ENCODE peak calls at places on chromosomes 4 and X, in ten cellular contexts. One of them, this sample, is unnamed. For H3K27me3, the result is how much of the 10 kb centered on the place peaks cover.

GRCh38 chrX:133297284-133297683 is 79.1 kb upstream of the TFDP3 start:
- DNase-seq in aorta: no peak
- DNase-seq in neuronal stem cell: no peak
- DNase-seq in heart left ventricle: no peak
- DNase-seq in tibial artery: no peak
- DNase-seq in cardiac muscle cell: peak
- DNase-seq in thyroid gland: no peak
- DNase-seq in neural progenitor cell: no peak
- DNase-seq in Karpas-422: no peak
- DNase-seq in fibroblast of lung: peak
- DNase-seq in this sample: no peak

GRCh38 chr4:82555279-82555678 is 6.5 kb downstream of the TMEM150C start:
- DNase-seq in aorta: no peak
- DNase-seq in neuronal stem cell: no peak
- DNase-seq in heart left ventricle: no peak
- DNase-seq in tibial artery: no peak
- DNase-seq in cardiac muscle cell: no peak
- DNase-seq in thyroid gland: no peak
- DNase-seq in neural progenitor cell: peak
- DNase-seq in Karpas-422: peak
- DNase-seq in fibroblast of lung: no peak
- DNase-seq in this sample: no peak

GRCh38 chr4:126372634-126373033 is 1057.9 kb downstream of the FAT4 start:
- DNase-seq in aorta: no peak
- DNase-seq in neuronal stem cell: no peak
- DNase-seq in heart left ventricle: no peak
- DNase-seq in tibial artery: no peak
- DNase-seq in cardiac muscle cell: no peak
- DNase-seq in thyroid gland: peak
- DNase-seq in neural progenitor cell: no peak
- DNase-seq in Karpas-422: no peak
- DNase-seq in fibroblast of lung: no peak
- DNase-seq in this sample: no peak

GRCh38 chr4:68021185-68021584 is 57.9 kb upstream of the TMPRSS11A start:
- DNase-seq in aorta: no peak
- DNase-seq in neuronal stem cell: no peak
- DNase-seq in heart left ventricle: no peak
- DNase-seq in tibial artery: no peak
- DNase-seq in cardiac muscle cell: peak
- DNase-seq in thyroid gland: no peak
- DNase-seq in neural progenitor cell: no peak
- DNase-seq in Karpas-422: no peak
- DNase-seq in fibroblast of lung: peak
- DNase-seq in this sample: no peak

GRCh38 chrX:100207331-100208024 is 202.6 kb downstream of the PCDH19 start:
- DNase-seq in aorta: no peak
- DNase-seq in neuronal stem cell: no peak
- DNase-seq in heart left ventricle: no peak
- DNase-seq in tibial artery: no peak
- DNase-seq in cardiac muscle cell: no peak
- DNase-seq in thyroid gland: peak
- DNase-seq in neural progenitor cell: no peak
- DNase-seq in Karpas-422: peak
- DNase-seq in fibroblast of lung: no peak
- DNase-seq in this sample: no peak

GRCh38 chr4:4598851-4599411 is 57.1 kb upstream of the STX18 start:
- DNase-seq in aorta: no peak
- DNase-seq in neuronal stem cell: no peak
- DNase-seq in heart left ventricle: no peak
- DNase-seq in tibial artery: no peak
- DNase-seq in cardiac muscle cell: no peak
- DNase-seq in thyroid gland: no peak
- DNase-seq in neural progenitor cell: no peak
- DNase-seq in Karpas-422: no peak
- DNase-seq in fibroblast of lung: no peak
- DNase-seq in this sample: no peak

GRCh38 chrX:13013353-13014110 is 30.9 kb downstream of the FAM9C start:
- DNase-seq in aorta: no peak
- DNase-seq in neuronal stem cell: no peak
- DNase-seq in heart left ventricle: no peak
- DNase-seq in tibial artery: no peak
- DNase-seq in cardiac muscle cell: peak
- DNase-seq in thyroid gland: no peak
- DNase-seq in neural progenitor cell: no peak
- DNase-seq in Karpas-422: peak
- DNase-seq in fibroblast of lung: no peak
- DNase-seq in this sample: peak

GRCh38 chr4:80071643-80072606 is 1.1 kb downstream of the ANTXR2 start:
- DNase-seq in aorta: peak
- DNase-seq in neuronal stem cell: peak
- DNase-seq in heart left ventricle: peak
- DNase-seq in tibial artery: peak
- DNase-seq in cardiac muscle cell: peak
- DNase-seq in thyroid gland: peak
- DNase-seq in neural progenitor cell: peak
- DNase-seq in Karpas-422: no peak
- DNase-seq in fibroblast of lung: peak
- DNase-seq in this sample: peak

GRCh38 chr4:85446462-85446861 is 28.5 kb upstream of the ARHGAP24 start:
- DNase-seq in aorta: no peak
- DNase-seq in neuronal stem cell: no peak
- DNase-seq in heart left ventricle: no peak
- DNase-seq in tibial artery: no peak
- DNase-seq in cardiac muscle cell: no peak
- DNase-seq in thyroid gland: no peak
- DNase-seq in neural progenitor cell: no peak
- DNase-seq in Karpas-422: no peak
- DNase-seq in fibroblast of lung: no peak
- DNase-seq in this sample: no peak

GRCh38 chr4:125702406-125702805 is 387.7 kb downstream of the FAT4 start:
- DNase-seq in aorta: no peak
- DNase-seq in neuronal stem cell: no peak
- DNase-seq in heart left ventricle: no peak
- DNase-seq in tibial artery: no peak
- DNase-seq in cardiac muscle cell: no peak
- DNase-seq in thyroid gland: no peak
- DNase-seq in neural progenitor cell: no peak
- DNase-seq in Karpas-422: no peak
- DNase-seq in fibroblast of lung: peak
- DNase-seq in this sample: no peak

GRCh38 chr4:5750052-5750950 is 39.3 kb downstream of the EVC start:
- DNase-seq in aorta: no peak
- DNase-seq in neuronal stem cell: no peak
- DNase-seq in heart left ventricle: no peak
- DNase-seq in tibial artery: peak
- DNase-seq in cardiac muscle cell: peak
- DNase-seq in thyroid gland: no peak
- DNase-seq in neural progenitor cell: no peak
- DNase-seq in Karpas-422: no peak
- DNase-seq in fibroblast of lung: peak
- DNase-seq in this sample: no peak

GRCh38 chr4:37383579-37384229 is 139.2 kb downstream of the NWD2 start:
- DNase-seq in aorta: no peak
- DNase-seq in neuronal stem cell: peak
- DNase-seq in heart left ventricle: no peak
- DNase-seq in tibial artery: no peak
- DNase-seq in cardiac muscle cell: peak
- DNase-seq in thyroid gland: no peak
- DNase-seq in neural progenitor cell: peak
- DNase-seq in Karpas-422: peak
- DNase-seq in fibroblast of lung: peak
- DNase-seq in this sample: peak

GRCh38 chr4:6989331-6989923 is 53.7 kb upstream of the TADA2B start:
- DNase-seq in aorta: no peak
- DNase-seq in neuronal stem cell: no peak
- DNase-seq in heart left ventricle: no peak
- DNase-seq in tibial artery: no peak
- DNase-seq in cardiac muscle cell: no peak
- DNase-seq in thyroid gland: no peak
- DNase-seq in neural progenitor cell: no peak
- DNase-seq in Karpas-422: no peak
- DNase-seq in fibroblast of lung: no peak
- DNase-seq in this sample: no peak

GRCh38 chr4:183618681-183619080 is 40.3 kb downstream of the RWDD4 start:
- DNase-seq in aorta: no peak
- DNase-seq in neuronal stem cell: no peak
- DNase-seq in heart left ventricle: no peak
- DNase-seq in tibial artery: no peak
- DNase-seq in cardiac muscle cell: no peak
- DNase-seq in thyroid gland: no peak
- DNase-seq in neural progenitor cell: peak
- DNase-seq in Karpas-422: no peak
- DNase-seq in fibroblast of lung: no peak
- DNase-seq in this sample: no peak

GRCh38 chr4:101279377-101279871 is 67.9 kb downstream of the PPP3CA start:
- DNase-seq in aorta: peak
- DNase-seq in neuronal stem cell: no peak
- DNase-seq in heart left ventricle: no peak
- DNase-seq in tibial artery: no peak
- DNase-seq in cardiac muscle cell: peak
- DNase-seq in thyroid gland: no peak
- DNase-seq in neural progenitor cell: no peak
- DNase-seq in Karpas-422: no peak
- DNase-seq in fibroblast of lung: peak
- DNase-seq in this sample: peak

GRCh38 chr4:183098080-183098722 is 856 bp upstream of the WWC2 start:
- DNase-seq in aorta: peak
- DNase-seq in neuronal stem cell: peak
- DNase-seq in heart left ventricle: peak
- DNase-seq in tibial artery: peak
- DNase-seq in cardiac muscle cell: peak
- DNase-seq in thyroid gland: peak
- DNase-seq in neural progenitor cell: peak
- DNase-seq in Karpas-422: no peak
- DNase-seq in fibroblast of lung: peak
- DNase-seq in this sample: peak

GRCh38 chr4:121594796-121595526 is 101.8 kb downstream of the ANXA5 start:
- DNase-seq in aorta: no peak
- DNase-seq in neuronal stem cell: no peak
- DNase-seq in heart left ventricle: no peak
- DNase-seq in tibial artery: no peak
- DNase-seq in cardiac muscle cell: peak
- DNase-seq in thyroid gland: no peak
- DNase-seq in neural progenitor cell: no peak
- DNase-seq in Karpas-422: no peak
- DNase-seq in fibroblast of lung: peak
- DNase-seq in this sample: no peak

GRCh38 chr4:74203467-74203866 is 45.5 kb downstream of the MTHFD2L start:
- DNase-seq in aorta: no peak
- DNase-seq in neuronal stem cell: no peak
- DNase-seq in heart left ventricle: no peak
- DNase-seq in tibial artery: no peak
- DNase-seq in cardiac muscle cell: no peak
- DNase-seq in thyroid gland: no peak
- DNase-seq in neural progenitor cell: no peak
- DNase-seq in Karpas-422: no peak
- DNase-seq in fibroblast of lung: no peak
- DNase-seq in this sample: no peak

GRCh38 chr4:65670331-65671031 is at the start of gene EPHA5:
- DNase-seq in aorta: peak
- DNase-seq in neuronal stem cell: peak
- DNase-seq in heart left ventricle: peak
- DNase-seq in tibial artery: peak
- DNase-seq in cardiac muscle cell: peak
- DNase-seq in thyroid gland: peak
- DNase-seq in neural progenitor cell: peak
- DNase-seq in Karpas-422: no peak
- DNase-seq in fibroblast of lung: peak
- DNase-seq in this sample: peak
- H3K27me3 ChIP-seq in aorta: under half
- H3K27me3 ChIP-seq in neuronal stem cell: under half
- H3K27me3 ChIP-seq in heart left ventricle: under half
- H3K27me3 ChIP-seq in tibial artery: under half
- H3K27me3 ChIP-seq in cardiac muscle cell: half or more
- H3K27me3 ChIP-seq in thyroid gland: under half
- H3K27me3 ChIP-seq in neural progenitor cell: half or more
- H3K27me3 ChIP-seq in Karpas-422: under half
- H3K27me3 ChIP-seq in fibroblast of lung: under half
- H3K27me3 ChIP-seq in this sample: under half

GRCh38 chr4:26819026-26819425 is 41.6 kb upstream of the STIM2 start:
- DNase-seq in aorta: no peak
- DNase-seq in neuronal stem cell: no peak
- DNase-seq in heart left ventricle: no peak
- DNase-seq in tibial artery: no peak
- DNase-seq in cardiac muscle cell: no peak
- DNase-seq in thyroid gland: no peak
- DNase-seq in neural progenitor cell: peak
- DNase-seq in Karpas-422: peak
- DNase-seq in fibroblast of lung: no peak
- DNase-seq in this sample: no peak
- H3K27me3 ChIP-seq in aorta: under half
- H3K27me3 ChIP-seq in neuronal stem cell: under half
- H3K27me3 ChIP-seq in heart left ventricle: under half
- H3K27me3 ChIP-seq in tibial artery: under half
- H3K27me3 ChIP-seq in cardiac muscle cell: under half
- H3K27me3 ChIP-seq in thyroid gland: under half
- H3K27me3 ChIP-seq in neural progenitor cell: under half
- H3K27me3 ChIP-seq in Karpas-422: under half
- H3K27me3 ChIP-seq in fibroblast of lung: under half
- H3K27me3 ChIP-seq in this sample: under half

DNA sequence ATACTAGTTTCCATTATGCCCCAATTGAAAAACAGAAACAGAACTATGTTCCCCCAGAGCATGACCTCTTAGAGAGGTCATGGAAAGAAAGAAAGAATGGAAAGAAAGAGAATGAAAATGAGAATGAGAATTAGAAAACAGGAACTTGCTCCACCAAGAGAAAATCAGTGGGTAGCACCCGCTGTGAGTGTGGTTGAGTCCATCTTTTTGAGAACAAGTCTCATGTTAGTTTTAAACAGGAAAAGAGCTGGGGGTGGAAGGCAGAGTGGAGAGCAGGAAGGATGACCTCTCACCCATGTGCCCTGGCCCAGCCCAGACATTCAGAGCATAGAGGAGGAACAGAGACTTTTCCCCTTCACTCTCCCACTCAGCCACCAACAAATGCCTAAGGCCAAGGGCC is 4.9 kb downstream of the GSX2 start:
- DNase-seq in aorta: no peak
- DNase-seq in neuronal stem cell: no peak
- DNase-seq in heart left ventricle: no peak
- DNase-seq in tibial artery: no peak
- DNase-seq in cardiac muscle cell: no peak
- DNase-seq in thyroid gland: no peak
- DNase-seq in neural progenitor cell: no peak
- DNase-seq in Karpas-422: no peak
- DNase-seq in fibroblast of lung: no peak
- DNase-seq in this sample: no peak
- H3K27me3 ChIP-seq in aorta: under half
- H3K27me3 ChIP-seq in neuronal stem cell: under half
- H3K27me3 ChIP-seq in heart left ventricle: half or more
- H3K27me3 ChIP-seq in tibial artery: half or more
- H3K27me3 ChIP-seq in cardiac muscle cell: half or more
- H3K27me3 ChIP-seq in thyroid gland: half or more
- H3K27me3 ChIP-seq in neural progenitor cell: half or more
- H3K27me3 ChIP-seq in Karpas-422: under half
- H3K27me3 ChIP-seq in fibroblast of lung: under half
- H3K27me3 ChIP-seq in this sample: half or more

DNA sequence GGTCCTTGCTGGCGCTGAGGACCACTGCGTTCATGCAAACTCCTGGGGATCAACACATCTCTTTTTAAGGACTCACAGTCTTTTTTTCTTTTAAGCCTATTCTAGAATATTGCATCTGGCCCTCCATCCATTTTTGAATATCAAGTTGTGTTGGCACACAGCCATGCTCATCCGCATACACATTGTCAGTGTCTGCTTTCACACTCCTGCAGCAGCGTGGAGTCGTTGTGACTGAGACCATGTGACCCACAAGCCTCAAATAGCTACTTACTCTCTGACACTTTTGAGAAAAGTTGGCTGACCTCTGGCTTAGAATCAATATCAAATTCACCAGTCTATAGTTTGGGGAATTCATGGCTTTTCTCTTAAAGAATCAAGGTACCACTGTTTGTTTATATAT is 191.8 kb upstream of the S100G start:
- DNase-seq in aorta: no peak
- DNase-seq in neuronal stem cell: no peak
- DNase-seq in heart left ventricle: no peak
- DNase-seq in tibial artery: no peak
- DNase-seq in cardiac muscle cell: no peak
- DNase-seq in thyroid gland: no peak
- DNase-seq in neural progenitor cell: no peak
- DNase-seq in Karpas-422: no peak
- DNase-seq in fibroblast of lung: no peak
- DNase-seq in this sample: no peak
- H3K27me3 ChIP-seq in aorta: under half
- H3K27me3 ChIP-seq in neuronal stem cell: under half
- H3K27me3 ChIP-seq in heart left ventricle: under half
- H3K27me3 ChIP-seq in tibial artery: under half
- H3K27me3 ChIP-seq in cardiac muscle cell: under half
- H3K27me3 ChIP-seq in thyroid gland: under half
- H3K27me3 ChIP-seq in neural progenitor cell: under half
- H3K27me3 ChIP-seq in Karpas-422: under half
- H3K27me3 ChIP-seq in fibroblast of lung: under half
- H3K27me3 ChIP-seq in this sample: under half

This sample was measured in colonic mucosa.